ENCODE peak calls at places on chromosomes 12 and 14, in nine cellular contexts. One of them, this sample, is unnamed.

GRCh38 chr14:20811994-20812393 is 9.3 kb upstream of the RNASE1 start:
- DNase-seq in ovary: no peak
- DNase-seq in amygdala: no peak
- DNase-seq in HCT116: no peak
- DNase-seq in T-helper 2 cell: no peak
- DNase-seq in progenitor cell of endocrine pancreas: no peak
- DNase-seq in AG09319: no peak
- DNase-seq in HFF-Myc: no peak
- DNase-seq in stimulated activated CD4-positive, alpha-beta T cell treated with anti-CD3 and anti-CD28 coated beads, Interleukin-2, amount 100 ng/mL, for 24 hours: no peak
- DNase-seq in this sample: no peak

GRCh38 chr14:64218344-64219240 is 75.6 kb downstream of the ESR2 start:
- DNase-seq in ovary: peak; percentile 65
- DNase-seq in amygdala: no peak
- DNase-seq in HCT116: no peak
- DNase-seq in T-helper 2 cell: no peak
- DNase-seq in progenitor cell of endocrine pancreas: no peak
- DNase-seq in AG09319: no peak
- DNase-seq in HFF-Myc: no peak
- DNase-seq in stimulated activated CD4-positive, alpha-beta T cell treated with anti-CD3 and anti-CD28 coated beads, Interleukin-2, amount 100 ng/mL, for 24 hours: no peak
- DNase-seq in this sample: no peak

GRCh38 chr12:78261901-78262300 is 431.2 kb downstream of the NAV3 start:
- DNase-seq in ovary: no peak
- DNase-seq in amygdala: no peak
- DNase-seq in HCT116: no peak
- DNase-seq in T-helper 2 cell: no peak
- DNase-seq in progenitor cell of endocrine pancreas: no peak
- DNase-seq in AG09319: no peak
- DNase-seq in HFF-Myc: no peak
- DNase-seq in stimulated activated CD4-positive, alpha-beta T cell treated with anti-CD3 and anti-CD28 coated beads, Interleukin-2, amount 100 ng/mL, for 24 hours: no peak
- DNase-seq in this sample: no peak

GRCh38 chr12:132238487-132239248 is 90.7 kb downstream of the GALNT9 start:
- DNase-seq in ovary: no peak
- DNase-seq in amygdala: no peak
- DNase-seq in HCT116: no peak
- DNase-seq in T-helper 2 cell: no peak
- DNase-seq in progenitor cell of endocrine pancreas: no peak
- DNase-seq in AG09319: no peak
- DNase-seq in HFF-Myc: no peak
- DNase-seq in stimulated activated CD4-positive, alpha-beta T cell treated with anti-CD3 and anti-CD28 coated beads, Interleukin-2, amount 100 ng/mL, for 24 hours: peak; percentile 8
- DNase-seq in this sample: no peak

GRCh38 chr12:86256169-86256568 is at the start of gene MGAT4C:
- DNase-seq in ovary: no peak
- DNase-seq in amygdala: no peak
- DNase-seq in HCT116: no peak
- DNase-seq in T-helper 2 cell: no peak
- DNase-seq in progenitor cell of endocrine pancreas: no peak
- DNase-seq in AG09319: no peak
- DNase-seq in HFF-Myc: no peak
- DNase-seq in stimulated activated CD4-positive, alpha-beta T cell treated with anti-CD3 and anti-CD28 coated beads, Interleukin-2, amount 100 ng/mL, for 24 hours: no peak
- DNase-seq in this sample: no peak

GRCh38 chr12:28023156-28023887 is 50.8 kb upstream of the PTHLH start:
- DNase-seq in ovary: no peak
- DNase-seq in amygdala: no peak
- DNase-seq in HCT116: peak; percentile 53
- DNase-seq in T-helper 2 cell: no peak
- DNase-seq in progenitor cell of endocrine pancreas: no peak
- DNase-seq in AG09319: no peak
- DNase-seq in HFF-Myc: peak; percentile 52
- DNase-seq in stimulated activated CD4-positive, alpha-beta T cell treated with anti-CD3 and anti-CD28 coated beads, Interleukin-2, amount 100 ng/mL, for 24 hours: no peak
- DNase-seq in this sample: peak; percentile 40

GRCh38 chr12:70366581-70367267 is 634 bp downstream of the KCNMB4 start:
- DNase-seq in ovary: peak; percentile 27
- DNase-seq in amygdala: peak; percentile 25
- DNase-seq in HCT116: peak; percentile 37
- DNase-seq in T-helper 2 cell: peak; percentile 41
- DNase-seq in progenitor cell of endocrine pancreas: peak; percentile 34
- DNase-seq in AG09319: no peak
- DNase-seq in HFF-Myc: no peak
- DNase-seq in stimulated activated CD4-positive, alpha-beta T cell treated with anti-CD3 and anti-CD28 coated beads, Interleukin-2, amount 100 ng/mL, for 24 hours: peak; percentile 53
- DNase-seq in this sample: no peak

GRCh38 chr12:19846561-19846960 is 407.3 kb downstream of the AEBP2 start:
- DNase-seq in ovary: no peak
- DNase-seq in amygdala: no peak
- DNase-seq in HCT116: no peak
- DNase-seq in T-helper 2 cell: no peak
- DNase-seq in progenitor cell of endocrine pancreas: no peak
- DNase-seq in AG09319: no peak
- DNase-seq in HFF-Myc: no peak
- DNase-seq in stimulated activated CD4-positive, alpha-beta T cell treated with anti-CD3 and anti-CD28 coated beads, Interleukin-2, amount 100 ng/mL, for 24 hours: no peak
- DNase-seq in this sample: no peak

GRCh38 chr14:51236314-51236713 is 3.7 kb upstream of the TMX1 start:
- DNase-seq in ovary: no peak
- DNase-seq in amygdala: no peak
- DNase-seq in HCT116: no peak
- DNase-seq in T-helper 2 cell: no peak
- DNase-seq in progenitor cell of endocrine pancreas: no peak
- DNase-seq in AG09319: no peak
- DNase-seq in HFF-Myc: no peak
- DNase-seq in stimulated activated CD4-positive, alpha-beta T cell treated with anti-CD3 and anti-CD28 coated beads, Interleukin-2, amount 100 ng/mL, for 24 hours: no peak
- DNase-seq in this sample: no peak

GRCh38 chr12:80419660-80420059 is 24.4 kb upstream of the PTPRQ start:
- DNase-seq in ovary: no peak
- DNase-seq in amygdala: no peak
- DNase-seq in HCT116: no peak
- DNase-seq in T-helper 2 cell: no peak
- DNase-seq in progenitor cell of endocrine pancreas: no peak
- DNase-seq in AG09319: peak; percentile 10
- DNase-seq in HFF-Myc: no peak
- DNase-seq in stimulated activated CD4-positive, alpha-beta T cell treated with anti-CD3 and anti-CD28 coated beads, Interleukin-2, amount 100 ng/mL, for 24 hours: no peak
- DNase-seq in this sample: no peak

GRCh38 chr12:65756956-65757511 is 67.2 kb upstream of the HMGA2 start:
- DNase-seq in ovary: no peak
- DNase-seq in amygdala: no peak
- DNase-seq in HCT116: no peak
- DNase-seq in T-helper 2 cell: no peak
- DNase-seq in progenitor cell of endocrine pancreas: no peak
- DNase-seq in AG09319: no peak
- DNase-seq in HFF-Myc: no peak
- DNase-seq in stimulated activated CD4-positive, alpha-beta T cell treated with anti-CD3 and anti-CD28 coated beads, Interleukin-2, amount 100 ng/mL, for 24 hours: peak; percentile 9
- DNase-seq in this sample: no peak

GRCh38 chr12:56991319-56991906 is 14.9 kb downstream of the ZBTB39 start:
- DNase-seq in ovary: no peak
- DNase-seq in amygdala: no peak
- DNase-seq in HCT116: no peak
- DNase-seq in T-helper 2 cell: no peak
- DNase-seq in progenitor cell of endocrine pancreas: no peak
- DNase-seq in AG09319: no peak
- DNase-seq in HFF-Myc: no peak
- DNase-seq in stimulated activated CD4-positive, alpha-beta T cell treated with anti-CD3 and anti-CD28 coated beads, Interleukin-2, amount 100 ng/mL, for 24 hours: no peak
- DNase-seq in this sample: no peak

GRCh38 chr12:12839886-12840285 is 26.7 kb downstream of the DDX47 start:
- DNase-seq in ovary: no peak
- DNase-seq in amygdala: no peak
- DNase-seq in HCT116: peak; percentile 90
- DNase-seq in T-helper 2 cell: no peak
- DNase-seq in progenitor cell of endocrine pancreas: no peak
- DNase-seq in AG09319: peak; percentile 25
- DNase-seq in HFF-Myc: peak; percentile 85
- DNase-seq in stimulated activated CD4-positive, alpha-beta T cell treated with anti-CD3 and anti-CD28 coated beads, Interleukin-2, amount 100 ng/mL, for 24 hours: no peak
- DNase-seq in this sample: peak; percentile 37

GRCh38 chr12:17148706-17149105 is 542.7 kb upstream of the LMO3 start:
- DNase-seq in ovary: no peak
- DNase-seq in amygdala: no peak
- DNase-seq in HCT116: no peak
- DNase-seq in T-helper 2 cell: no peak
- DNase-seq in progenitor cell of endocrine pancreas: no peak
- DNase-seq in AG09319: no peak
- DNase-seq in HFF-Myc: no peak
- DNase-seq in stimulated activated CD4-positive, alpha-beta T cell treated with anti-CD3 and anti-CD28 coated beads, Interleukin-2, amount 100 ng/mL, for 24 hours: no peak
- DNase-seq in this sample: no peak

GRCh38 chr14:104096318-104096717 is 10.8 kb downstream of the ASPG start:
- DNase-seq in ovary: no peak
- DNase-seq in amygdala: no peak
- DNase-seq in HCT116: no peak
- DNase-seq in T-helper 2 cell: no peak
- DNase-seq in progenitor cell of endocrine pancreas: no peak
- DNase-seq in AG09319: no peak
- DNase-seq in HFF-Myc: no peak
- DNase-seq in stimulated activated CD4-positive, alpha-beta T cell treated with anti-CD3 and anti-CD28 coated beads, Interleukin-2, amount 100 ng/mL, for 24 hours: no peak
- DNase-seq in this sample: no peak

GRCh38 chr14:59424707-59425106 is 40.5 kb downstream of the GPR135 start:
- DNase-seq in ovary: no peak
- DNase-seq in amygdala: no peak
- DNase-seq in HCT116: no peak
- DNase-seq in T-helper 2 cell: no peak
- DNase-seq in progenitor cell of endocrine pancreas: no peak
- DNase-seq in AG09319: no peak
- DNase-seq in HFF-Myc: no peak
- DNase-seq in stimulated activated CD4-positive, alpha-beta T cell treated with anti-CD3 and anti-CD28 coated beads, Interleukin-2, amount 100 ng/mL, for 24 hours: no peak
- DNase-seq in this sample: no peak

GRCh38 chr12:25648460-25648859 is 95.4 kb upstream of the LMNTD1 start:
- DNase-seq in ovary: no peak
- DNase-seq in amygdala: no peak
- DNase-seq in HCT116: peak; percentile 56
- DNase-seq in T-helper 2 cell: no peak
- DNase-seq in progenitor cell of endocrine pancreas: no peak
- DNase-seq in AG09319: no peak
- DNase-seq in HFF-Myc: peak; percentile 60
- DNase-seq in stimulated activated CD4-positive, alpha-beta T cell treated with anti-CD3 and anti-CD28 coated beads, Interleukin-2, amount 100 ng/mL, for 24 hours: no peak
- DNase-seq in this sample: peak; percentile 46

GRCh38 chr14:65864549-65864948 is 452.0 kb downstream of the FUT8 start:
- DNase-seq in ovary: no peak
- DNase-seq in amygdala: no peak
- DNase-seq in HCT116: no peak
- DNase-seq in T-helper 2 cell: no peak
- DNase-seq in progenitor cell of endocrine pancreas: no peak
- DNase-seq in AG09319: no peak
- DNase-seq in HFF-Myc: no peak
- DNase-seq in stimulated activated CD4-positive, alpha-beta T cell treated with anti-CD3 and anti-CD28 coated beads, Interleukin-2, amount 100 ng/mL, for 24 hours: no peak
- DNase-seq in this sample: no peak

GRCh38 chr14:102442241-102443211 is 67.0 kb downstream of the ANKRD9 start:
- DNase-seq in ovary: no peak
- DNase-seq in amygdala: no peak
- DNase-seq in HCT116: no peak
- DNase-seq in T-helper 2 cell: no peak
- DNase-seq in progenitor cell of endocrine pancreas: no peak
- DNase-seq in AG09319: no peak
- DNase-seq in HFF-Myc: no peak
- DNase-seq in stimulated activated CD4-positive, alpha-beta T cell treated with anti-CD3 and anti-CD28 coated beads, Interleukin-2, amount 100 ng/mL, for 24 hours: no peak
- DNase-seq in this sample: no peak

GRCh38 chr12:48934312-48934706 is 9.0 kb upstream of the FKBP11 start:
- DNase-seq in ovary: no peak
- DNase-seq in amygdala: no peak
- DNase-seq in HCT116: no peak
- DNase-seq in T-helper 2 cell: no peak
- DNase-seq in progenitor cell of endocrine pancreas: no peak
- DNase-seq in AG09319: no peak
- DNase-seq in HFF-Myc: no peak
- DNase-seq in stimulated activated CD4-positive, alpha-beta T cell treated with anti-CD3 and anti-CD28 coated beads, Interleukin-2, amount 100 ng/mL, for 24 hours: no peak
- DNase-seq in this sample: no peak

GRCh38 chr14:57212919-57213318 is 55.8 kb downstream of the EXOC5 start:
- DNase-seq in ovary: no peak
- DNase-seq in amygdala: no peak
- DNase-seq in HCT116: no peak
- DNase-seq in T-helper 2 cell: no peak
- DNase-seq in progenitor cell of endocrine pancreas: no peak
- DNase-seq in AG09319: no peak
- DNase-seq in HFF-Myc: no peak
- DNase-seq in stimulated activated CD4-positive, alpha-beta T cell treated with anti-CD3 and anti-CD28 coated beads, Interleukin-2, amount 100 ng/mL, for 24 hours: no peak
- DNase-seq in this sample: no peak

GRCh38 chr12:42326466-42327226 is 679 bp downstream of the PPHLN1 start:
- DNase-seq in ovary: no peak
- DNase-seq in amygdala: no peak
- DNase-seq in HCT116: no peak
- DNase-seq in T-helper 2 cell: no peak
- DNase-seq in progenitor cell of endocrine pancreas: no peak
- DNase-seq in AG09319: no peak
- DNase-seq in HFF-Myc: no peak
- DNase-seq in stimulated activated CD4-positive, alpha-beta T cell treated with anti-CD3 and anti-CD28 coated beads, Interleukin-2, amount 100 ng/mL, for 24 hours: no peak
- DNase-seq in this sample: no peak

GRCh38 chr14:93892505-93892839 is 34.7 kb upstream of the FAM181A start:
- DNase-seq in ovary: no peak
- DNase-seq in amygdala: no peak
- DNase-seq in HCT116: no peak
- DNase-seq in T-helper 2 cell: no peak
- DNase-seq in progenitor cell of endocrine pancreas: no peak
- DNase-seq in AG09319: no peak
- DNase-seq in HFF-Myc: no peak
- DNase-seq in stimulated activated CD4-positive, alpha-beta T cell treated with anti-CD3 and anti-CD28 coated beads, Interleukin-2, amount 100 ng/mL, for 24 hours: no peak
- DNase-seq in this sample: no peak

GRCh38 chr12:103855036-103855712 is 14.1 kb upstream of the NT5DC3 start:
- DNase-seq in ovary: no peak
- DNase-seq in amygdala: no peak
- DNase-seq in HCT116: no peak
- DNase-seq in T-helper 2 cell: no peak
- DNase-seq in progenitor cell of endocrine pancreas: no peak
- DNase-seq in AG09319: no peak
- DNase-seq in HFF-Myc: no peak
- DNase-seq in stimulated activated CD4-positive, alpha-beta T cell treated with anti-CD3 and anti-CD28 coated beads, Interleukin-2, amount 100 ng/mL, for 24 hours: no peak
- DNase-seq in this sample: no peak

GRCh38 chr14:60094306-60094897 is 2.7 kb downstream of the PCNX4 start:
- DNase-seq in ovary: no peak
- DNase-seq in amygdala: no peak
- DNase-seq in HCT116: no peak
- DNase-seq in T-helper 2 cell: no peak
- DNase-seq in progenitor cell of endocrine pancreas: no peak
- DNase-seq in AG09319: no peak
- DNase-seq in HFF-Myc: no peak
- DNase-seq in stimulated activated CD4-positive, alpha-beta T cell treated with anti-CD3 and anti-CD28 coated beads, Interleukin-2, amount 100 ng/mL, for 24 hours: peak; percentile 6
- DNase-seq in this sample: no peak

GRCh38 chr14:32933623-32933942 is 5.1 kb upstream of the NPAS3 start:
- DNase-seq in ovary: no peak
- DNase-seq in amygdala: no peak
- DNase-seq in HCT116: no peak
- DNase-seq in T-helper 2 cell: no peak
- DNase-seq in progenitor cell of endocrine pancreas: no peak
- DNase-seq in AG09319: no peak
- DNase-seq in HFF-Myc: no peak
- DNase-seq in stimulated activated CD4-positive, alpha-beta T cell treated with anti-CD3 and anti-CD28 coated beads, Interleukin-2, amount 100 ng/mL, for 24 hours: no peak
- DNase-seq in this sample: no peak

GRCh38 chr12:6280053-6280469 is 30.4 kb upstream of the PLEKHG6 start:
- DNase-seq in ovary: peak; percentile 72
- DNase-seq in amygdala: no peak
- DNase-seq in HCT116: peak; percentile 85
- DNase-seq in T-helper 2 cell: no peak
- DNase-seq in progenitor cell of endocrine pancreas: no peak
- DNase-seq in AG09319: peak; percentile 80
- DNase-seq in HFF-Myc: peak; percentile 88
- DNase-seq in stimulated activated CD4-positive, alpha-beta T cell treated with anti-CD3 and anti-CD28 coated beads, Interleukin-2, amount 100 ng/mL, for 24 hours: no peak
- DNase-seq in this sample: peak; percentile 75

GRCh38 chr12:120711411-120711810 is 1.2 kb downstream of the UNC119B start:
- DNase-seq in ovary: no peak
- DNase-seq in amygdala: no peak
- DNase-seq in HCT116: no peak
- DNase-seq in T-helper 2 cell: no peak
- DNase-seq in progenitor cell of endocrine pancreas: no peak
- DNase-seq in AG09319: no peak
- DNase-seq in HFF-Myc: no peak
- DNase-seq in stimulated activated CD4-positive, alpha-beta T cell treated with anti-CD3 and anti-CD28 coated beads, Interleukin-2, amount 100 ng/mL, for 24 hours: no peak
- DNase-seq in this sample: no peak

GRCh38 chr14:37241206-37241605 is 43.5 kb downstream of the MIPOL1 start:
- DNase-seq in ovary: no peak
- DNase-seq in amygdala: no peak
- DNase-seq in HCT116: no peak
- DNase-seq in T-helper 2 cell: no peak
- DNase-seq in progenitor cell of endocrine pancreas: no peak
- DNase-seq in AG09319: no peak
- DNase-seq in HFF-Myc: no peak
- DNase-seq in stimulated activated CD4-positive, alpha-beta T cell treated with anti-CD3 and anti-CD28 coated beads, Interleukin-2, amount 100 ng/mL, for 24 hours: no peak
- DNase-seq in this sample: no peak

GRCh38 chr14:23864252-23864651 is 89.3 kb upstream of the DHRS4 start:
- DNase-seq in ovary: no peak
- DNase-seq in amygdala: no peak
- DNase-seq in HCT116: no peak
- DNase-seq in T-helper 2 cell: no peak
- DNase-seq in progenitor cell of endocrine pancreas: no peak
- DNase-seq in AG09319: no peak
- DNase-seq in HFF-Myc: peak; percentile 7
- DNase-seq in stimulated activated CD4-positive, alpha-beta T cell treated with anti-CD3 and anti-CD28 coated beads, Interleukin-2, amount 100 ng/mL, for 24 hours: no peak
- DNase-seq in this sample: no peak

GRCh38 chr12:54759751-54760150 is 94.6 kb upstream of the MUCL1 start:
- DNase-seq in ovary: no peak
- DNase-seq in amygdala: no peak
- DNase-seq in HCT116: peak; percentile 42
- DNase-seq in T-helper 2 cell: no peak
- DNase-seq in progenitor cell of endocrine pancreas: no peak
- DNase-seq in AG09319: no peak
- DNase-seq in HFF-Myc: no peak
- DNase-seq in stimulated activated CD4-positive, alpha-beta T cell treated with anti-CD3 and anti-CD28 coated beads, Interleukin-2, amount 100 ng/mL, for 24 hours: no peak
- DNase-seq in this sample: peak; percentile 47